ENCODE peak calls at places on chromosomes 11 and 22, in ten cellular contexts. One of them, this sample, is unnamed.

GRCh38 chr11:15672822-15673221 is 558.1 kb downstream of the INSC start:
- DNase-seq in OCI-LY7: no peak
- DNase-seq in NCI-H1048: no peak
- DNase-seq in activated T-cell treated with anti-CD3 and anti-CD28 coated beads for 1 hour: no peak
- DNase-seq in lower leg skin: no peak
- DNase-seq in activated T-helper 1 cell treated with anti-CD3 and anti-CD28 coated beads, Interleukin-12 subunit alpha, Interleukin-12 subunit beta, Interleukin-2, Interleukin-4 antibody, amounts not matched to agents 30 ng/mL and 10 ng/mL and 1 ng/mL, durations not matched to agents 14 hours and 24 hours and 36 hours: no peak
- DNase-seq in RPMI7951: no peak
- DNase-seq in WTC11: no peak
- DNase-seq in tibial nerve: no peak
- DNase-seq in Calu3: no peak
- DNase-seq in this sample: no peak

GRCh38 chr22:36398602-36399472 is 11.1 kb upstream of the MYH9 start:
- DNase-seq in OCI-LY7: no peak
- DNase-seq in NCI-H1048: no peak
- DNase-seq in activated T-cell treated with anti-CD3 and anti-CD28 coated beads for 1 hour: no peak
- DNase-seq in lower leg skin: no peak
- DNase-seq in activated T-helper 1 cell treated with anti-CD3 and anti-CD28 coated beads, Interleukin-12 subunit alpha, Interleukin-12 subunit beta, Interleukin-2, Interleukin-4 antibody, amounts not matched to agents 30 ng/mL and 10 ng/mL and 1 ng/mL, durations not matched to agents 14 hours and 24 hours and 36 hours: no peak
- DNase-seq in RPMI7951: peak; percentile 37
- DNase-seq in WTC11: no peak
- DNase-seq in tibial nerve: no peak
- DNase-seq in Calu3: peak; percentile 44
- DNase-seq in this sample: no peak

GRCh38 chr11:3162410-3163240 is 2.5 kb downstream of the OSBPL5 start:
- DNase-seq in OCI-LY7: no peak
- DNase-seq in NCI-H1048: no peak
- DNase-seq in activated T-cell treated with anti-CD3 and anti-CD28 coated beads for 1 hour: no peak
- DNase-seq in lower leg skin: no peak
- DNase-seq in activated T-helper 1 cell treated with anti-CD3 and anti-CD28 coated beads, Interleukin-12 subunit alpha, Interleukin-12 subunit beta, Interleukin-2, Interleukin-4 antibody, amounts not matched to agents 30 ng/mL and 10 ng/mL and 1 ng/mL, durations not matched to agents 14 hours and 24 hours and 36 hours: no peak
- DNase-seq in RPMI7951: no peak
- DNase-seq in WTC11: peak; percentile 7
- DNase-seq in tibial nerve: no peak
- DNase-seq in Calu3: no peak
- DNase-seq in this sample: no peak

GRCh38 chr22:20218320-20218872 is 49.7 kb downstream of the RTN4R start:
- DNase-seq in OCI-LY7: no peak
- DNase-seq in NCI-H1048: no peak
- DNase-seq in activated T-cell treated with anti-CD3 and anti-CD28 coated beads for 1 hour: no peak
- DNase-seq in lower leg skin: no peak
- DNase-seq in activated T-helper 1 cell treated with anti-CD3 and anti-CD28 coated beads, Interleukin-12 subunit alpha, Interleukin-12 subunit beta, Interleukin-2, Interleukin-4 antibody, amounts not matched to agents 30 ng/mL and 10 ng/mL and 1 ng/mL, durations not matched to agents 14 hours and 24 hours and 36 hours: no peak
- DNase-seq in RPMI7951: no peak
- DNase-seq in WTC11: no peak
- DNase-seq in tibial nerve: no peak
- DNase-seq in Calu3: no peak
- DNase-seq in this sample: no peak

GRCh38 chr11:126347751-126348628 is 7.5 kb upstream of the ST3GAL4 start:
- DNase-seq in OCI-LY7: no peak
- DNase-seq in NCI-H1048: no peak
- DNase-seq in activated T-cell treated with anti-CD3 and anti-CD28 coated beads for 1 hour: no peak
- DNase-seq in lower leg skin: no peak
- DNase-seq in activated T-helper 1 cell treated with anti-CD3 and anti-CD28 coated beads, Interleukin-12 subunit alpha, Interleukin-12 subunit beta, Interleukin-2, Interleukin-4 antibody, amounts not matched to agents 30 ng/mL and 10 ng/mL and 1 ng/mL, durations not matched to agents 14 hours and 24 hours and 36 hours: no peak
- DNase-seq in RPMI7951: no peak
- DNase-seq in WTC11: no peak
- DNase-seq in tibial nerve: no peak
- DNase-seq in Calu3: no peak
- DNase-seq in this sample: no peak

GRCh38 chr11:106986261-106986660 is 32.0 kb downstream of the GUCY1A2 start:
- DNase-seq in OCI-LY7: no peak
- DNase-seq in NCI-H1048: no peak
- DNase-seq in activated T-cell treated with anti-CD3 and anti-CD28 coated beads for 1 hour: no peak
- DNase-seq in lower leg skin: peak; percentile 17
- DNase-seq in activated T-helper 1 cell treated with anti-CD3 and anti-CD28 coated beads, Interleukin-12 subunit alpha, Interleukin-12 subunit beta, Interleukin-2, Interleukin-4 antibody, amounts not matched to agents 30 ng/mL and 10 ng/mL and 1 ng/mL, durations not matched to agents 14 hours and 24 hours and 36 hours: no peak
- DNase-seq in RPMI7951: peak; percentile 34
- DNase-seq in WTC11: no peak
- DNase-seq in tibial nerve: no peak
- DNase-seq in Calu3: no peak
- DNase-seq in this sample: no peak

GRCh38 chr22:30483169-30483568 is 11.4 kb upstream of the SEC14L3 start:
- DNase-seq in OCI-LY7: no peak
- DNase-seq in NCI-H1048: no peak
- DNase-seq in activated T-cell treated with anti-CD3 and anti-CD28 coated beads for 1 hour: no peak
- DNase-seq in lower leg skin: no peak
- DNase-seq in activated T-helper 1 cell treated with anti-CD3 and anti-CD28 coated beads, Interleukin-12 subunit alpha, Interleukin-12 subunit beta, Interleukin-2, Interleukin-4 antibody, amounts not matched to agents 30 ng/mL and 10 ng/mL and 1 ng/mL, durations not matched to agents 14 hours and 24 hours and 36 hours: no peak
- DNase-seq in RPMI7951: peak; percentile 11
- DNase-seq in WTC11: no peak
- DNase-seq in tibial nerve: no peak
- DNase-seq in Calu3: no peak
- DNase-seq in this sample: no peak

GRCh38 chr11:8911040-8911823 is at the start of gene AKIP1:
- DNase-seq in OCI-LY7: peak; percentile 89
- DNase-seq in NCI-H1048: peak; percentile 94
- DNase-seq in activated T-cell treated with anti-CD3 and anti-CD28 coated beads for 1 hour: peak; percentile 65
- DNase-seq in lower leg skin: peak; percentile 91
- DNase-seq in activated T-helper 1 cell treated with anti-CD3 and anti-CD28 coated beads, Interleukin-12 subunit alpha, Interleukin-12 subunit beta, Interleukin-2, Interleukin-4 antibody, amounts not matched to agents 30 ng/mL and 10 ng/mL and 1 ng/mL, durations not matched to agents 14 hours and 24 hours and 36 hours: peak; percentile 77
- DNase-seq in RPMI7951: peak; percentile 92
- DNase-seq in WTC11: peak; percentile 98
- DNase-seq in tibial nerve: peak; percentile 87
- DNase-seq in Calu3: peak; percentile 93
- DNase-seq in this sample: peak; percentile 90

GRCh38 chr11:702731-703461 is 3.1 kb upstream of the EPS8L2 start:
- DNase-seq in OCI-LY7: no peak
- DNase-seq in NCI-H1048: no peak
- DNase-seq in activated T-cell treated with anti-CD3 and anti-CD28 coated beads for 1 hour: no peak
- DNase-seq in lower leg skin: no peak
- DNase-seq in activated T-helper 1 cell treated with anti-CD3 and anti-CD28 coated beads, Interleukin-12 subunit alpha, Interleukin-12 subunit beta, Interleukin-2, Interleukin-4 antibody, amounts not matched to agents 30 ng/mL and 10 ng/mL and 1 ng/mL, durations not matched to agents 14 hours and 24 hours and 36 hours: no peak
- DNase-seq in RPMI7951: no peak
- DNase-seq in WTC11: no peak
- DNase-seq in tibial nerve: no peak
- DNase-seq in Calu3: peak; percentile 71
- DNase-seq in this sample: no peak

GRCh38 chr11:45924036-45924915 is 1.8 kb downstream of the LARGE2 start:
- DNase-seq in OCI-LY7: no peak
- DNase-seq in NCI-H1048: no peak
- DNase-seq in activated T-cell treated with anti-CD3 and anti-CD28 coated beads for 1 hour: no peak
- DNase-seq in lower leg skin: no peak
- DNase-seq in activated T-helper 1 cell treated with anti-CD3 and anti-CD28 coated beads, Interleukin-12 subunit alpha, Interleukin-12 subunit beta, Interleukin-2, Interleukin-4 antibody, amounts not matched to agents 30 ng/mL and 10 ng/mL and 1 ng/mL, durations not matched to agents 14 hours and 24 hours and 36 hours: no peak
- DNase-seq in RPMI7951: no peak
- DNase-seq in WTC11: peak; percentile 8
- DNase-seq in tibial nerve: no peak
- DNase-seq in Calu3: no peak
- DNase-seq in this sample: no peak

GRCh38 chr11:131749100-131749499 is 378.7 kb downstream of the NTM start:
- DNase-seq in OCI-LY7: no peak
- DNase-seq in NCI-H1048: no peak
- DNase-seq in activated T-cell treated with anti-CD3 and anti-CD28 coated beads for 1 hour: no peak
- DNase-seq in lower leg skin: no peak
- DNase-seq in activated T-helper 1 cell treated with anti-CD3 and anti-CD28 coated beads, Interleukin-12 subunit alpha, Interleukin-12 subunit beta, Interleukin-2, Interleukin-4 antibody, amounts not matched to agents 30 ng/mL and 10 ng/mL and 1 ng/mL, durations not matched to agents 14 hours and 24 hours and 36 hours: no peak
- DNase-seq in RPMI7951: peak; percentile 94
- DNase-seq in WTC11: no peak
- DNase-seq in tibial nerve: no peak
- DNase-seq in Calu3: no peak
- DNase-seq in this sample: no peak

GRCh38 chr11:70772950-70773349 is 374.6 kb downstream of the CTTN start:
- DNase-seq in OCI-LY7: no peak
- DNase-seq in NCI-H1048: no peak
- DNase-seq in activated T-cell treated with anti-CD3 and anti-CD28 coated beads for 1 hour: no peak
- DNase-seq in lower leg skin: no peak
- DNase-seq in activated T-helper 1 cell treated with anti-CD3 and anti-CD28 coated beads, Interleukin-12 subunit alpha, Interleukin-12 subunit beta, Interleukin-2, Interleukin-4 antibody, amounts not matched to agents 30 ng/mL and 10 ng/mL and 1 ng/mL, durations not matched to agents 14 hours and 24 hours and 36 hours: no peak
- DNase-seq in RPMI7951: no peak
- DNase-seq in WTC11: no peak
- DNase-seq in tibial nerve: no peak
- DNase-seq in Calu3: no peak
- DNase-seq in this sample: no peak

GRCh38 chr22:24289138-24289537 is 18.5 kb downstream of the SPECC1L start:
- DNase-seq in OCI-LY7: no peak
- DNase-seq in NCI-H1048: no peak
- DNase-seq in activated T-cell treated with anti-CD3 and anti-CD28 coated beads for 1 hour: no peak
- DNase-seq in lower leg skin: no peak
- DNase-seq in activated T-helper 1 cell treated with anti-CD3 and anti-CD28 coated beads, Interleukin-12 subunit alpha, Interleukin-12 subunit beta, Interleukin-2, Interleukin-4 antibody, amounts not matched to agents 30 ng/mL and 10 ng/mL and 1 ng/mL, durations not matched to agents 14 hours and 24 hours and 36 hours: no peak
- DNase-seq in RPMI7951: peak; percentile 77
- DNase-seq in WTC11: no peak
- DNase-seq in tibial nerve: no peak
- DNase-seq in Calu3: no peak
- DNase-seq in this sample: peak; percentile 74

GRCh38 chr11:77842451-77843121 is 21.6 kb downstream of the AAMDC start:
- DNase-seq in OCI-LY7: no peak
- DNase-seq in NCI-H1048: no peak
- DNase-seq in activated T-cell treated with anti-CD3 and anti-CD28 coated beads for 1 hour: no peak
- DNase-seq in lower leg skin: no peak
- DNase-seq in activated T-helper 1 cell treated with anti-CD3 and anti-CD28 coated beads, Interleukin-12 subunit alpha, Interleukin-12 subunit beta, Interleukin-2, Interleukin-4 antibody, amounts not matched to agents 30 ng/mL and 10 ng/mL and 1 ng/mL, durations not matched to agents 14 hours and 24 hours and 36 hours: no peak
- DNase-seq in RPMI7951: peak; percentile 17
- DNase-seq in WTC11: no peak
- DNase-seq in tibial nerve: no peak
- DNase-seq in Calu3: no peak
- DNase-seq in this sample: no peak

GRCh38 chr22:40932396-40932795 is 18.8 kb upstream of the RBX1 start:
- DNase-seq in OCI-LY7: no peak
- DNase-seq in NCI-H1048: no peak
- DNase-seq in activated T-cell treated with anti-CD3 and anti-CD28 coated beads for 1 hour: no peak
- DNase-seq in lower leg skin: no peak
- DNase-seq in activated T-helper 1 cell treated with anti-CD3 and anti-CD28 coated beads, Interleukin-12 subunit alpha, Interleukin-12 subunit beta, Interleukin-2, Interleukin-4 antibody, amounts not matched to agents 30 ng/mL and 10 ng/mL and 1 ng/mL, durations not matched to agents 14 hours and 24 hours and 36 hours: no peak
- DNase-seq in RPMI7951: no peak
- DNase-seq in WTC11: no peak
- DNase-seq in tibial nerve: no peak
- DNase-seq in Calu3: no peak
- DNase-seq in this sample: no peak

GRCh38 chr11:31557991-31558390 is 48.4 kb downstream of the ELP4 start:
- DNase-seq in OCI-LY7: no peak
- DNase-seq in NCI-H1048: no peak
- DNase-seq in activated T-cell treated with anti-CD3 and anti-CD28 coated beads for 1 hour: no peak
- DNase-seq in lower leg skin: no peak
- DNase-seq in activated T-helper 1 cell treated with anti-CD3 and anti-CD28 coated beads, Interleukin-12 subunit alpha, Interleukin-12 subunit beta, Interleukin-2, Interleukin-4 antibody, amounts not matched to agents 30 ng/mL and 10 ng/mL and 1 ng/mL, durations not matched to agents 14 hours and 24 hours and 36 hours: no peak
- DNase-seq in RPMI7951: no peak
- DNase-seq in WTC11: no peak
- DNase-seq in tibial nerve: no peak
- DNase-seq in Calu3: no peak
- DNase-seq in this sample: no peak

GRCh38 chr11:93606721-93607120 is 54.8 kb upstream of the CEP295 start:
- DNase-seq in OCI-LY7: no peak
- DNase-seq in NCI-H1048: no peak
- DNase-seq in activated T-cell treated with anti-CD3 and anti-CD28 coated beads for 1 hour: no peak
- DNase-seq in lower leg skin: no peak
- DNase-seq in activated T-helper 1 cell treated with anti-CD3 and anti-CD28 coated beads, Interleukin-12 subunit alpha, Interleukin-12 subunit beta, Interleukin-2, Interleukin-4 antibody, amounts not matched to agents 30 ng/mL and 10 ng/mL and 1 ng/mL, durations not matched to agents 14 hours and 24 hours and 36 hours: no peak
- DNase-seq in RPMI7951: peak; percentile 26
- DNase-seq in WTC11: no peak
- DNase-seq in tibial nerve: no peak
- DNase-seq in Calu3: no peak
- DNase-seq in this sample: no peak